ENCODE peak calls at places on chromosomes 11 and 22, in four cellular contexts. B is AG09309, L is brain microvascular endothelial cell, A is RWPE1. X is an unnamed sample.

GRCh38 chr11:10072841-10073240 is 221.2 kb downstream of the SBF2 start:
- DNase-seq in B (no peak), L (peak; percentile 24), A (no peak), X (no peak)

GRCh38 chr11:15618583-15619032 is 503.9 kb downstream of the INSC start:
- DNase-seq in B (no peak), L (no peak), A (no peak), X (no peak)

GRCh38 chr11:9855579-9856260 is 191.8 kb downstream of the SWAP70 start:
- DNase-seq in B (peak; percentile 72), L (no peak), A (no peak), X (no peak)

GRCh38 chr11:6319879-6320410 is 356 bp downstream of the CAVIN3 start:
- DNase-seq in B (peak; percentile 83), L (peak; percentile 91), A (peak; percentile 94), X (peak; percentile 91)

GRCh38 chr11:112830255-112830654 is 131.0 kb upstream of the NCAM1 start:
- DNase-seq in B (no peak), L (no peak), A (no peak), X (no peak)

GRCh38 chr22:36211237-36211881 is 9.8 kb upstream of the APOL4 start:
- DNase-seq in B (no peak), L (peak; percentile 53), A (no peak), X (peak; percentile 60)

GRCh38 chr11:94088906-94089305 is 39.7 kb upstream of the PANX1 start:
- DNase-seq in B (no peak), L (no peak), A (no peak), X (no peak)

GRCh38 chr11:66278396-66279091 is 569 bp downstream of the CNIH2 start:
- DNase-seq in B (no peak), L (peak; percentile 48), A (no peak), X (peak; percentile 21)

GRCh38 chr11:66126808-66127555 is 56.9 kb downstream of the PACS1 start:
- DNase-seq in B (no peak), L (peak; percentile 73), A (peak; percentile 39), X (peak; percentile 83)

GRCh38 chr22:32725369-32725988 is 76.0 kb upstream of the TIMP3 start:
- DNase-seq in B (no peak), L (no peak), A (no peak), X (no peak)

GRCh38 chr11:117084992-117085391 is 13.2 kb downstream of the SIK3 start:
- DNase-seq in B (no peak), L (no peak), A (no peak), X (no peak)

GRCh38 chr11:8631395-8632110 is 37.5 kb upstream of the STK33 start:
- DNase-seq in B (peak; percentile 48), L (peak; percentile 87), A (peak; percentile 22), X (peak; percentile 82)

GRCh38 chr22:30313527-30314385 is 13.0 kb downstream of the TBC1D10A start:
- DNase-seq in B (no peak), L (no peak), A (no peak), X (no peak)

GRCh38 chr11:36002796-36003195 is 58.9 kb downstream of the LDLRAD3 start:
- DNase-seq in B (no peak), L (no peak), A (no peak), X (no peak)

GRCh38 chr11:76151561-76152085 is 54.7 kb downstream of the WNT11 start:
- DNase-seq in B (no peak), L (no peak), A (no peak), X (no peak)

GRCh38 chr22:45328822-45329535 is 19.2 kb downstream of the FAM118A start:
- DNase-seq in B (no peak), L (no peak), A (no peak), X (no peak)

GRCh38 chr11:35142481-35143207 is 3.7 kb downstream of the CD44 start:
- DNase-seq in B (no peak), L (peak; percentile 49), A (peak; percentile 68), X (peak; percentile 70)

GRCh38 chr11:14422052-14422813 is 63.2 kb upstream of the RRAS2 start:
- DNase-seq in B (peak; percentile 96), L (peak; percentile 100), A (peak; percentile 95), X (peak; percentile 99)

GRCh38 chr11:47724041-47724729 is 9.0 kb upstream of the AGBL2 start:
- DNase-seq in B (peak; percentile 5), L (peak; percentile 87), A (no peak), X (peak; percentile 85)

GRCh38 chr11:10261821-10262220 is 32.2 kb downstream of the SBF2 start:
- DNase-seq in B (no peak), L (no peak), A (peak; percentile 8), X (peak; percentile 17)

GRCh38 chr11:8959546-8960166 is 4.6 kb downstream of the TMEM9B start:
- DNase-seq in B (peak; percentile 62), L (peak; percentile 73), A (peak; percentile 84), X (peak; percentile 91)

GRCh38 chr22:43006016-43006505 is 8.9 kb downstream of the PACSIN2 start:
- DNase-seq in B (no peak), L (no peak), A (no peak), X (no peak)

GRCh38 chr11:116930177-116930576 is 92.8 kb upstream of the APOA1 start:
- DNase-seq in B (no peak), L (peak; percentile 20), A (no peak), X (peak; percentile 57)

GRCh38 chr11:32487270-32487669 is 51.9 kb upstream of the WT1 start:
- DNase-seq in B (no peak), L (no peak), A (peak; percentile 16), X (peak; percentile 22)

GRCh38 chr22:36365020-36365411 is 22.8 kb downstream of the MYH9 start:
- DNase-seq in B (peak; percentile 71), L (peak; percentile 92), A (peak; percentile 74), X (peak; percentile 97)

GRCh38 chr22:46000081-46001027 is 23.4 kb upstream of the WNT7B start:
- DNase-seq in B (no peak), L (no peak), A (no peak), X (no peak)

GRCh38 chr11:48007677-48008076 is 27.3 kb downstream of the PTPRJ start:
- DNase-seq in B (no peak), L (no peak), A (no peak), X (no peak)

GRCh38 chr11:106813803-106814202 is 204.5 kb downstream of the GUCY1A2 start:
- DNase-seq in B (no peak), L (no peak), A (no peak), X (no peak)

GRCh38 chr11:120660024-120660565 is 148.5 kb downstream of the GRIK4 start:
- DNase-seq in B (no peak), L (peak; percentile 16), A (peak; percentile 15), X (peak; percentile 13)

GRCh38 chr11:64101461-64101860 is 64.5 kb downstream of the MACROD1 start:
- DNase-seq in B (no peak), L (no peak), A (no peak), X (no peak)

DNA sequence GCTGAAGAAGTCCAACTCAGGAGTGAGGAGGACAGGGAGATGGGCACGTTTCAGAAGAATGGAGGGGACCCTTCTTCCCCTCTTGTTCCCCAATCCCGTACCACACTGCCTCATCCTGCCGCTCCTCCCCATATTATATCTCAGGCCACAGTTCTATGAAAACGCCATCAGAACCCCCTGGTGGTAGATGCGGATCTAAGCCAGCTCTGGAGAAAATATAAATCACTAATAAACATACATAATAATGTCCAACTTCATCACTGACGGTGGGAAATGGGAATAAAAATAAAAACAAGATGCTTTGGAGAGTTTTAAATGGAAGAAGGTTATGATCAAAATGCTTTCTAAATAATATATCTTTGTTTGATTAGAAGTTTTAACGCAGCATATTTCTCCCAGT is 400.3 kb downstream of the CADM1 start:
- DNase-seq in B (no peak), L (no peak), A (no peak), X (no peak)
- TF ChIP-seq CTCF in B (no peak), L (no peak), A (no peak), X (no peak)

GRCh38 chr11:1765871-1766718 is 2.4 kb upstream of the CTSD start:
- DNase-seq in B (no peak), L (no peak), A (no peak), X (no peak)
- TF ChIP-seq CTCF in B (no peak), L (peak; percentile 19), A (no peak), X (no peak)

GRCh38 chr11:122788781-122789535 is 49.3 kb upstream of the CRTAM start:
- DNase-seq in B (no peak), L (no peak), A (no peak), X (no peak)
- TF ChIP-seq CTCF in B (no peak), L (peak; percentile 44), A (no peak), X (peak; percentile 6)

DNA sequence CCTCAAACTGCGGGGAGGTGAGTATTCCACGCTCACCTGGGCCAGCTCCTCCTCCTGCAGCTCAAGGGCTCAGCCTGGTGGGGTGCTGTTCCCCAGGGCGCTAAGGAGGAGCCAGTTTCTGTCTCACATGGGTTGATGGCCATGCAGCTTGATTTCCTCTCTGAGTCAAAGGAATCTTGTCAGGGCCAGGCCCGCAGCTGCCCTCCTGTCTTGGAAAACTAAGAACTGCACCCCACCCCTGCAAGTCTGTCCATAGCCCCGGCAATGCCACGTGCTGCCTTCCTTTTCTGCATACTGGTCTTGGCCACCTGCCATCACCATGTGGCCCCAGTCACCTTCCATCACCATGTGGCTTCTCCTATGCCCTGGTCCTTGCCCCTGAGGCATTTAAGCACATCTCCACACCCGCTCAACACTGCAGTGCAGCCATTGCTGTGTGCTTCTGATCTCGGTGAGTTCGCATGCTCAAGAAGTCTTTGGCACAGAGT is 35.2 kb upstream of the CLDN5 start:
- DNase-seq in B (no peak), L (no peak), A (no peak), X (no peak)
- TF ChIP-seq CTCF in B (no peak), L (no peak), A (no peak), X (no peak)

GRCh38 chr22:39960791-39961746 is 872 bp downstream of the TMA7B start:
- DNase-seq in B (peak; percentile 77), L (peak; percentile 98), A (no peak), X (peak; percentile 98)

GRCh38 chr22:39958916-39959639 is 1.1 kb upstream of the TMA7B start:
- DNase-seq in B (no peak), L (no peak), A (no peak), X (no peak)

GRCh38 chr22:39958009-39958711 is 2.0 kb upstream of the TMA7B start:
- DNase-seq in B (no peak), L (no peak), A (no peak), X (no peak)

GRCh38 chr22:39962071-39962470 is 1.9 kb downstream of the TMA7B start:
- DNase-seq in B (no peak), L (no peak), A (no peak), X (no peak)

GRCh38 chr22:39959640-39960447 is at the start of gene TMA7B:
- DNase-seq in B (no peak), L (peak; percentile 49), A (peak; percentile 20), X (peak; percentile 65)
- TF ChIP-seq CTCF in B (peak; percentile 46), L (peak; percentile 66), A (no peak), X (peak; percentile 47)

GRCh38 chr22:19085233-19086043 is 36.8 kb downstream of the DGCR2 start:
- DNase-seq in B (no peak), L (peak; percentile 25), A (no peak), X (peak; percentile 48)
- TF ChIP-seq CTCF in B (peak; percentile 49), L (peak; percentile 66), A (peak; percentile 51), X (peak; percentile 60)

GRCh38 chr11:45803981-45804805 is 756 bp upstream of the SLC35C1 start:
- DNase-seq in B (no peak), L (peak; percentile 20), A (peak; percentile 39), X (peak; percentile 38)
- TF ChIP-seq CTCF in B (no peak), L (no peak), A (no peak), X (no peak)